ENCODE peak calls at places on chromosomes 13 and 19, in six cellular contexts. D is NCI-H146; G is stimulated activated CD4-positive, alpha-beta T cell treated with anti-CD3 and anti-CD28 coated beads, Interleukin-1b, Interleukin-23, amount 100 ng/mL, for 1 hour; X is left lobe of liver; I is fibroblast of lung; V is pons. A is an unnamed sample.

GRCh38 chr19:15123900-15124299 is 16.7 kb downstream of the SYDE1 start:
- DNase-seq in V (peak; percentile 77), X (peak; percentile 87), I (no peak), G (no peak), D (no peak), A (no peak)

GRCh38 chr19:30403583-30403982 is 31.4 kb downstream of the ZNF536 start:
- DNase-seq in V (no peak), X (no peak), I (no peak), G (no peak), D (no peak), A (no peak)

GRCh38 chr13:27857271-27857670 is 62.5 kb upstream of the PDX1 start:
- DNase-seq in G (no peak), D (peak; percentile 59), V (no peak), I (no peak), X (no peak), A (no peak)

GRCh38 chr13:32659736-32660135 is 73.5 kb downstream of the PDS5B start:
- DNase-seq in I (no peak), X (no peak), D (no peak), G (no peak), V (no peak), A (no peak)

GRCh38 chr13:45352031-45352430 is 11.0 kb upstream of the TPT1 start:
- DNase-seq in X (no peak), D (no peak), I (no peak), G (no peak), V (no peak), A (no peak)

GRCh38 chr19:55485439-55486011 is 537 bp downstream of the NAT14 start:
- DNase-seq in V (no peak), D (peak; percentile 51), I (no peak), G (no peak), X (no peak), A (no peak)

GRCh38 chr13:109989686-109990085 is 203.3 kb upstream of the IRS2 start:
- DNase-seq in X (no peak), V (no peak), I (peak; percentile 55), D (no peak), G (no peak), A (no peak)

GRCh38 chr13:96677029-96677428 is 317.2 kb downstream of the OXGR1 start:
- DNase-seq in G (no peak), X (no peak), V (no peak), I (no peak), D (no peak), A (no peak)

GRCh38 chr19:7083076-7083956 is 13.8 kb downstream of the ZNF557 start:
- DNase-seq in V (no peak), G (no peak), I (peak; percentile 64), X (no peak), D (no peak), A (no peak)

GRCh38 chr19:41785653-41786052 is 10.7 kb upstream of the CEACAM3 start:
- DNase-seq in D (peak; percentile 86), V (peak; percentile 49), I (peak; percentile 68), G (peak; percentile 38), X (no peak), A (peak; percentile 56)

GRCh38 chr13:33867472-33867871 is 49.5 kb downstream of the RFC3 start:
- DNase-seq in X (no peak), G (no peak), D (no peak), I (no peak), V (no peak), A (no peak)

GRCh38 chr19:30668521-30669155 is 296.5 kb downstream of the ZNF536 start:
- DNase-seq in I (no peak), G (no peak), D (no peak), X (no peak), V (no peak), A (no peak)

GRCh38 chr19:50451223-50451534 is 18.5 kb downstream of the MYBPC2 start:
- DNase-seq in D (no peak), I (no peak), G (no peak), V (no peak), X (no peak), A (no peak)

GRCh38 chr13:47454986-47455385 is 546.1 kb downstream of the SUCLA2 start:
- DNase-seq in X (no peak), I (peak; percentile 57), V (no peak), G (no peak), D (no peak), A (no peak)

GRCh38 chr19:29622191-29623070 is 16.3 kb downstream of the POP4 start:
- DNase-seq in G (no peak), X (no peak), I (no peak), V (no peak), D (no peak), A (no peak)

GRCh38 chr13:23325191-23325590 is 108.3 kb downstream of the SACS start:
- DNase-seq in X (no peak), D (no peak), V (no peak), G (no peak), I (no peak), A (no peak)

GRCh38 chr19:48481191-48481500 is 12.0 kb downstream of the CYTH2 start:
- DNase-seq in G (no peak), V (no peak), X (no peak), D (no peak), I (no peak), A (no peak)

GRCh38 chr13:29472317-29472961 is 123.0 kb downstream of the SLC7A1 start:
- DNase-seq in X (no peak), G (no peak), V (no peak), I (peak; percentile 64), D (peak; percentile 16), A (no peak)

GRCh38 chr13:112532837-112533745 is 54.9 kb downstream of the TUBGCP3 start:
- DNase-seq in G (no peak), D (no peak), X (peak; percentile 60), I (no peak), V (no peak), A (no peak)

GRCh38 chr19:39595950-39596349 is 6.4 kb upstream of the LGALS13 start:
- DNase-seq in X (no peak), I (no peak), D (no peak), G (no peak), V (no peak), A (no peak)

GRCh38 chr13:81602236-81602635 is 1261.3 kb upstream of the SPRY2 start:
- DNase-seq in G (no peak), V (no peak), X (no peak), D (no peak), I (no peak), A (no peak)

A was measured in activated CD4-positive, alpha-beta T cell treated with anti-CD3 and anti-CD28 coated beads for 1 hour.